ENCODE peak calls at places on chromosomes 2 and 18, in four cellular contexts. E is bronchial epithelial cell, Y is GM23338, M is ovary. W is an unnamed sample.
A peak's percentile ranks its signal among the peaks of the same experiment; 100 is the strongest.

GRCh38 chr18:52070295-52070756 is 269.7 kb upstream of the DCC start:
- DNase-seq in M (no peak), Y (no peak), E (no peak), W (no peak)

GRCh38 chr2:121071058-121071504 is 213.9 kb downstream of the TFCP2L1 start:
- DNase-seq in Y (peak; percentile 87), M (peak; percentile 68), E (peak; percentile 17), W (peak; percentile 35)

GRCh38 chr2:650343-651310 is 26.6 kb downstream of the TMEM18 start:
- DNase-seq in M (no peak), E (no peak), Y (no peak), W (peak; percentile 28)

GRCh38 chr2:210198326-210198725 is 26.9 kb downstream of the ACADL start:
- DNase-seq in M (no peak), Y (no peak), E (peak; percentile 52), W (peak; percentile 21)

GRCh38 chr2:209496586-209496982 is 72.7 kb downstream of the MAP2 start:
- DNase-seq in E (peak; percentile 29), M (no peak), Y (no peak), W (peak; percentile 68)

GRCh38 chr2:20501974-20502373 is 55.1 kb downstream of the RHOB start:
- DNase-seq in Y (no peak), M (no peak), E (peak; percentile 97), W (peak; percentile 96)

GRCh38 chr2:3024401-3024935 is 353.1 kb downstream of the EIPR1 start:
- DNase-seq in E (no peak), M (no peak), Y (peak; percentile 31), W (no peak)

GRCh38 chr18:45167631-45168225 is 447.5 kb upstream of the SLC14A2 start:
- DNase-seq in M (no peak), E (peak; percentile 61), Y (no peak), W (peak; percentile 91)

GRCh38 chr2:161775971-161776370 is 151.8 kb downstream of the SLC4A10 start:
- DNase-seq in M (no peak), Y (no peak), E (no peak), W (no peak)

GRCh38 chr2:217872319-217872718 is 130.5 kb downstream of the TNS1 start:
- DNase-seq in M (no peak), Y (no peak), E (no peak), W (no peak)

GRCh38 chr2:96097951-96098823 is 18.2 kb downstream of the ADRA2B start:
- DNase-seq in Y (no peak), M (no peak), E (no peak), W (no peak)

GRCh38 chr2:21003572-21004180 is 40.2 kb downstream of the APOB start:
- DNase-seq in E (no peak), Y (no peak), M (no peak), W (no peak)

GRCh38 chr2:6865346-6866238 is at the start of gene CMPK2:
- DNase-seq in E (no peak), M (peak; percentile 46), Y (peak; percentile 84), W (peak; percentile 38)

GRCh38 chr2:102190425-102191107 is 3.7 kb downstream of the IL1RL2 start:
- DNase-seq in Y (no peak), E (no peak), M (no peak), W (no peak)

GRCh38 chr2:55934337-55934736 is 10.8 kb upstream of the EFEMP1 start:
- DNase-seq in E (no peak), Y (no peak), M (no peak), W (no peak)

GRCh38 chr2:234536218-234536989 is 39.5 kb upstream of the ARL4C start:
- DNase-seq in Y (no peak), E (no peak), M (no peak), W (no peak)

GRCh38 chr18:61840324-61840723 is 52.5 kb downstream of the RNF152 start:
- DNase-seq in Y (no peak), M (no peak), E (no peak), W (no peak)

GRCh38 chr2:26477911-26478253 is at the start of gene OTOF:
- DNase-seq in M (peak; percentile 41), Y (no peak), E (peak; percentile 29), W (peak; percentile 42)

GRCh38 chr2:240233891-240234502 is 93.5 kb upstream of the OTOS start:
- DNase-seq in E (no peak), M (peak; percentile 49), Y (no peak), W (no peak)

DNA sequence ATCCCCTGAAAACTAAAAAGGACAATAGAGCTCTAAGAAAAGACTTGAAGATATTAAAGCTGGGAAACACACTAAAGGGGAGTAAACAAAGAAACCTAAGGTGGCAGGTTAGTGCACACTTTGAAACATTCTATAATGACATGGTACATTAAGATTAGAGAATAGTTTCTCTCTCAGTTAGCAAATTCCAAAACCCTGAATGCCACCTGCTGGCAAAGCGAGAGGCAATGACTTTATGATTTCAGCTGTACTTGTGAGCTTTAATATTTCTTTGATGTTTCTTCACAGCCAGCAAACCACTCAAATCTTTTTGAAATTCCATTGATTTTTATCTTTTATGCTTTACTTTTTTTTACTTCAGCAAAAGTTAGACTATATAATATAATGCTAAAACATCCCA is 86.3 kb downstream of the LRP2 start:
- DNase-seq in M (no peak), E (peak; percentile 17), Y (no peak), W (peak; percentile 1)
- TF ChIP-seq CTCF in M (no peak), E (peak; percentile 24), Y (no peak), W (no peak)

DNA sequence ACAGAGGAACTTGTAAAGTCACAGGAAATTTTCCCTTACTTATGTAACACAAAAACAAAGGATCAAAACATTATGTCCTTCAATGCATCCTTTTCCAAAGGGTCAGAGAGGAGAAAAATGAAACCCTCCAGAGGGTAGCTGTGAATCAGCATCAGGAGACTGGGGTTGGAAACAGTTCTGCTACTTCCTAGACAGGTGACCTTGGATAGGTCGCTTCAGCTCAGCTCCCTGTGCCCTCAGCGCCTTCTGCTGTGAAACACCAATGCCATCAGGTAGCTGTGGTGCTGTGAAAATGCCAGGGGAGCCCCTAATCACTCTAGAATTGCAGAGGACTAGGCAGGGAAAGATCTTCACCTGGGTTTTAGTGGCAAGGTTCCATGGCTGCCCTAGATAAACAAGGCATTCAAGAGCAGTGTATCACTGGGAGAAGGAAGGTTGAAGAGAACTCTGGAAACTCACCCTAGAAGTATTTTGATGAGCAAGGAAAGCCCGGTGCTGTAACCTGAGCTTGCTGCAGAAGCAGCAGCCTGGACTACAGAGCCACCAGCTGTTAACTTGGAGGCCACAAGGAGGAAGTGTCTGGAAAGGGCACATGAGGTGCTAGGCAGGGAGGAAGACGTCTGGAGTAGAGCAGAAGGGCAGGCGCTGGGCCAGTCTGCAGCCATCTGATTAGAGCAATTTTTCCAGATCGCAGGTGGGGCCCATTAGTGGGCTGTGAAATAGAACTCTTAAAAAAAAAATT is 100.7 kb upstream of the MCFD2 start:
- DNase-seq in Y (peak; percentile 57), E (peak; percentile 81), M (no peak), W (peak; percentile 95)
- TF ChIP-seq CTCF in Y (no peak), E (peak; percentile 28), M (no peak), W (peak; percentile 33)

GRCh38 chr18:66046025-66046602 is 295.3 kb downstream of the CDH7 start:
- DNase-seq in M (no peak), Y (peak; percentile 15), E (peak; percentile 27), W (no peak)
- TF ChIP-seq CTCF in M (no peak), Y (no peak), E (no peak), W (no peak)

DNA sequence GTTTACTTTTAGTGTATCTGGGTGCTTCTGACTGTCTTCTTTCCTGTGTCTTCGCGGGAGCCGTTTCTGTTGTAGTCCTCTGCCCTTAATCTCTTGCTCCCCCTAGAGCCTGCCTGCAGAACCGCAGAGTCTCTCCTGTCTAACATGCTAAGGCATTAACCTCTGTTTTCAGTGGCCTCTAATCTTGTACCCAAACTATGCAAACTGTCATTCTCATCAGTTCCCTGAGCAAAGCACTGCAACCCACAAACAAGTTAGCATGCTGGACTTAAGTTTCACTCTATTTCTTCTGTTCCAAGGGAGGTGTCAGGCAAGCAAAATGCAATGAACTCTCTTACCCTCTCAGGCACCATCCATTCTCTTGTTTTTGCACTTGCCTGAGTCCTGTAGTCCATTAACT is 138.4 kb downstream of the OTX1 start:
- DNase-seq in Y (peak; percentile 89), E (peak; percentile 51), M (no peak), W (peak; percentile 13)
- TF ChIP-seq CTCF in Y (peak; percentile 89), E (peak; percentile 95), M (no peak), W (peak; percentile 83)

GRCh38 chr18:8084160-8084559 is 517.0 kb downstream of the PTPRM start:
- DNase-seq in M (no peak), E (peak; percentile 48), Y (peak; percentile 92), W (peak; percentile 24)
- TF ChIP-seq CTCF in M (no peak), E (peak; percentile 52), Y (peak; percentile 78), W (peak; percentile 47)

GRCh38 chr2:216773072-216773471 is 77.7 kb upstream of the IGFBP5 start:
- DNase-seq in E (no peak), M (no peak), Y (no peak), W (no peak)

GRCh38 chr2:216776076-216776726 is 80.9 kb upstream of the IGFBP5 start:
- DNase-seq in Y (no peak), E (no peak), M (peak; percentile 67), W (no peak)

GRCh38 chr2:216774620-216775019 is 79.3 kb upstream of the IGFBP5 start:
- DNase-seq in Y (no peak), E (no peak), M (no peak), W (peak; percentile 9)

GRCh38 chr2:216774180-216774579 is 78.8 kb upstream of the IGFBP5 start:
- DNase-seq in Y (no peak), M (no peak), E (no peak), W (no peak)

GRCh38 chr2:216775043-216775453 is 79.7 kb upstream of the IGFBP5 start:
- DNase-seq in M (peak; percentile 50), E (peak; percentile 80), Y (no peak), W (peak; percentile 35)
- TF ChIP-seq CTCF in M (no peak), E (no peak), Y (no peak), W (no peak)